ENCODE peak calls at places on chromosomes 11 and 22, in six cellular contexts. K is NCI-H524, J is COR-L47, D is LoVo, G is WTC11, H is endothelial cell. E is an unnamed sample.

GRCh38 chr11:62694455-62695167 is 5.3 kb upstream of the LRRN4CL start:
- DNase-seq in D (peak; percentile 55), G (peak; percentile 86), H (peak; percentile 78), K (peak; percentile 67), J (peak; percentile 43), E (peak; percentile 81)

GRCh38 chr22:44522526-44523170 is 24.6 kb upstream of the RTL6 start:
- DNase-seq in H (no peak), G (no peak), J (no peak), D (no peak), K (no peak), E (no peak)

GRCh38 chr11:46674463-46675287 is 25.7 kb downstream of the ARHGAP1 start:
- DNase-seq in H (peak; percentile 64), G (peak; percentile 82), K (no peak), D (no peak), J (no peak), E (peak; percentile 95)

GRCh38 chr11:118574636-118575035 is 2.4 kb downstream of the ARCN1 start:
- DNase-seq in D (no peak), J (no peak), K (no peak), G (no peak), H (no peak), E (no peak)

GRCh38 chr22:23178512-23179254 is 1.6 kb upstream of the BCR start:
- DNase-seq in G (peak; percentile 84), H (peak; percentile 81), K (peak; percentile 66), D (peak; percentile 53), J (no peak), E (peak; percentile 85)

GRCh38 chr22:30773919-30774318 is 79.2 kb downstream of the OSBP2 start:
- DNase-seq in G (no peak), K (no peak), H (no peak), J (no peak), D (no peak), E (no peak)

GRCh38 chr22:43945632-43946390 is 9.4 kb upstream of the SAMM50 start:
- DNase-seq in G (peak; percentile 75), K (peak; percentile 56), H (peak; percentile 80), D (no peak), J (peak; percentile 9), E (peak; percentile 83)

GRCh38 chr11:122069946-122070345 is 46.1 kb downstream of the BLID start:
- DNase-seq in J (peak; percentile 23), K (peak; percentile 73), G (peak; percentile 46), H (peak; percentile 57), D (no peak), E (peak; percentile 65)

GRCh38 chr11:44305643-44306468 is 4.1 kb downstream of the ALX4 start:
- DNase-seq in D (peak; percentile 50), J (no peak), K (peak; percentile 30), H (no peak), G (peak; percentile 74), E (no peak)

GRCh38 chr11:134386945-134387344 is 25.1 kb downstream of the B3GAT1 start:
- DNase-seq in H (no peak), G (no peak), J (no peak), K (no peak), D (no peak), E (no peak)

GRCh38 chr22:19143967-19144400 is 467 bp downstream of the ESS2 start:
- DNase-seq in D (peak; percentile 15), K (no peak), J (no peak), G (no peak), H (no peak), E (no peak)

GRCh38 chr11:124917115-124917637 is 1.9 kb upstream of the HEPN1 start:
- DNase-seq in G (no peak), D (no peak), K (peak; percentile 91), J (no peak), H (no peak), E (no peak)

GRCh38 chr11:46305295-46305694 is 27.8 kb downstream of the CREB3L1 start:
- DNase-seq in H (no peak), G (no peak), K (no peak), J (no peak), D (no peak), E (no peak)

GRCh38 chr11:2732261-2732939 is 32.6 kb upstream of the KCNQ1OT1 start:
- DNase-seq in G (no peak), K (no peak), D (no peak), J (no peak), H (no peak), E (no peak)

GRCh38 chr22:46861468-46861867 is 99.0 kb downstream of the TBC1D22A start:
- DNase-seq in J (no peak), G (no peak), H (no peak), D (no peak), K (no peak), E (no peak)

GRCh38 chr11:101126551-101127347 is 2.9 kb downstream of the PGR start:
- DNase-seq in J (no peak), H (peak; percentile 13), K (no peak), G (peak; percentile 26), D (no peak), E (peak; percentile 29)

GRCh38 chr11:121318848-121319834 is 26.6 kb downstream of the SC5D start:
- DNase-seq in G (no peak), H (peak; percentile 46), J (peak; percentile 37), D (peak; percentile 53), K (peak; percentile 58), E (peak; percentile 48)

GRCh38 chr11:13055200-13055599 is 46.1 kb downstream of the RASSF10 start:
- DNase-seq in K (no peak), D (no peak), H (no peak), G (no peak), J (no peak), E (no peak)

GRCh38 chr22:47449508-47450270 is 687.2 kb downstream of the TBC1D22A start:
- DNase-seq in H (no peak), K (peak; percentile 33), J (no peak), D (no peak), G (no peak), E (no peak)

GRCh38 chr11:7543302-7543701 is 29.5 kb downstream of the PPFIBP2 start:
- DNase-seq in H (no peak), G (no peak), K (no peak), J (no peak), D (no peak), E (no peak)